ENCODE peak calls at places on chromosomes 13 and 19, in four cellular contexts. One of them, this sample, is unnamed.

GRCh38 chr13:104571161-104571889 is 1505.1 kb upstream of the SLC10A2 start:
- DNase-seq in HepG2: peak
- DNase-seq in K562: peak
- DNase-seq in GM12878: no peak
- DNase-seq in this sample: peak

GRCh38 chr13:51538626-51539179 is 45.6 kb upstream of the WDFY2 start:
- DNase-seq in GM12878: no peak
- DNase-seq in K562: no peak
- DNase-seq in HepG2: no peak
- DNase-seq in this sample: no peak

GRCh38 chr13:112619730-112620639 is 32.0 kb upstream of the TUBGCP3 start:
- DNase-seq in GM12878: no peak
- DNase-seq in HepG2: no peak
- DNase-seq in K562: peak
- DNase-seq in this sample: no peak

GRCh38 chr19:5719274-5719960 is 529 bp downstream of the LONP1 start:
- DNase-seq in GM12878: no peak
- DNase-seq in HepG2: no peak
- DNase-seq in K562: peak
- DNase-seq in this sample: no peak

GRCh38 chr19:3409346-3410064 is 43.1 kb downstream of the NFIC start:
- DNase-seq in HepG2: peak
- DNase-seq in K562: no peak
- DNase-seq in GM12878: no peak
- DNase-seq in this sample: no peak

GRCh38 chr13:100528353-100528752 is 60.2 kb downstream of the GGACT start:
- DNase-seq in K562: no peak
- DNase-seq in HepG2: no peak
- DNase-seq in GM12878: no peak
- DNase-seq in this sample: no peak

GRCh38 chr19:41328818-41329220 is 18.8 kb downstream of the CCDC97 start:
- DNase-seq in HepG2: no peak
- DNase-seq in GM12878: no peak
- DNase-seq in K562: no peak
- DNase-seq in this sample: no peak

GRCh38 chr13:47459512-47459911 is 541.6 kb downstream of the SUCLA2 start:
- DNase-seq in HepG2: no peak
- DNase-seq in K562: no peak
- DNase-seq in GM12878: no peak
- DNase-seq in this sample: no peak

GRCh38 chr19:49355890-49356289 is 6.3 kb downstream of the TEAD2 start:
- DNase-seq in K562: no peak
- DNase-seq in HepG2: no peak
- DNase-seq in GM12878: no peak
- DNase-seq in this sample: no peak

GRCh38 chr19:19500975-19501644 is 14.2 kb downstream of the TSSK6 start:
- DNase-seq in GM12878: no peak
- DNase-seq in HepG2: no peak
- DNase-seq in K562: no peak
- DNase-seq in this sample: no peak

GRCh38 chr13:24208314-24208713 is 47.8 kb downstream of the SPATA13 start:
- DNase-seq in HepG2: no peak
- DNase-seq in K562: no peak
- DNase-seq in GM12878: no peak
- DNase-seq in this sample: peak

GRCh38 chr13:75161804-75162203 is 320.2 kb downstream of the TBC1D4 start:
- DNase-seq in K562: no peak
- DNase-seq in GM12878: no peak
- DNase-seq in HepG2: no peak
- DNase-seq in this sample: no peak

GRCh38 chr13:102845630-102846260 is at the start of gene ERCC5:
- DNase-seq in GM12878: peak
- DNase-seq in K562: peak
- DNase-seq in HepG2: peak
- DNase-seq in this sample: peak

GRCh38 chr19:33248954-33249613 is 23.4 kb upstream of the SLC7A10 start:
- DNase-seq in GM12878: no peak
- DNase-seq in K562: no peak
- DNase-seq in HepG2: peak
- DNase-seq in this sample: peak

GRCh38 chr19:3506384-3507340 is 551 bp downstream of the FZR1 start:
- DNase-seq in GM12878: no peak
- DNase-seq in HepG2: no peak
- DNase-seq in K562: peak
- DNase-seq in this sample: no peak

GRCh38 chr13:100625447-100625846 is 36.9 kb upstream of the GGACT start:
- DNase-seq in HepG2: no peak
- DNase-seq in GM12878: no peak
- DNase-seq in K562: no peak
- DNase-seq in this sample: no peak

GRCh38 chr13:25262261-25262660 is 25.0 kb downstream of the MTMR6 start:
- DNase-seq in K562: no peak
- DNase-seq in HepG2: no peak
- DNase-seq in GM12878: no peak
- DNase-seq in this sample: no peak

GRCh38 chr13:99366075-99366987 is 59.1 kb upstream of the GPR183 start:
- DNase-seq in HepG2: no peak
- DNase-seq in GM12878: peak
- DNase-seq in K562: no peak
- DNase-seq in this sample: no peak

GRCh38 chr19:32296694-32297093 is 48.7 kb upstream of the ZNF507 start:
- DNase-seq in K562: no peak
- DNase-seq in HepG2: no peak
- DNase-seq in GM12878: no peak
- DNase-seq in this sample: no peak

GRCh38 chr19:47511128-47511517 is 3.7 kb downstream of the NAPA start:
- DNase-seq in GM12878: no peak
- DNase-seq in HepG2: no peak
- DNase-seq in K562: no peak
- DNase-seq in this sample: no peak

GRCh38 chr19:17766543-17767131 is 15.4 kb downstream of the FCHO1 start:
- DNase-seq in GM12878: no peak
- DNase-seq in HepG2: peak
- DNase-seq in K562: peak
- DNase-seq in this sample: peak

GRCh38 chr13:101919541-101920306 is 467.2 kb downstream of the ITGBL1 start:
- DNase-seq in GM12878: no peak
- DNase-seq in HepG2: no peak
- DNase-seq in K562: no peak
- DNase-seq in this sample: no peak

GRCh38 chr13:114124921-114125320 is 7.5 kb downstream of the RASA3 start:
- DNase-seq in GM12878: no peak
- DNase-seq in K562: no peak
- DNase-seq in HepG2: no peak
- DNase-seq in this sample: no peak

GRCh38 chr19:17975032-17975431 is 8.1 kb downstream of the KCNN1 start:
- DNase-seq in HepG2: no peak
- DNase-seq in GM12878: no peak
- DNase-seq in K562: no peak
- DNase-seq in this sample: no peak

GRCh38 chr13:26133851-26134250 is 82.0 kb upstream of the SHISA2 start:
- DNase-seq in K562: no peak
- DNase-seq in HepG2: no peak
- DNase-seq in GM12878: no peak
- DNase-seq in this sample: no peak

GRCh38 chr19:20162821-20163220 is 4.2 kb upstream of the ZNF486 start:
- DNase-seq in K562: no peak
- DNase-seq in GM12878: no peak
- DNase-seq in HepG2: no peak
- DNase-seq in this sample: no peak

GRCh38 chr19:39845621-39846175 is 481 bp downstream of the FBL start:
- DNase-seq in HepG2: no peak
- DNase-seq in K562: peak
- DNase-seq in GM12878: no peak
- DNase-seq in this sample: peak

GRCh38 chr19:58380037-58380735 is 644 bp downstream of the ZNF837 start:
- DNase-seq in K562: no peak
- DNase-seq in HepG2: peak
- DNase-seq in GM12878: no peak
- DNase-seq in this sample: no peak

GRCh38 chr19:32197896-32198882 is 147.2 kb upstream of the ZNF507 start:
- DNase-seq in HepG2: no peak
- DNase-seq in K562: no peak
- DNase-seq in GM12878: no peak
- DNase-seq in this sample: no peak

GRCh38 chr13:29905845-29906244 is 55.4 kb upstream of the UBL3 start:
- DNase-seq in HepG2: peak
- DNase-seq in K562: no peak
- DNase-seq in GM12878: no peak
- DNase-seq in this sample: no peak

GRCh38 chr19:5953034-5953589 is 24.8 kb downstream of the RANBP3 start:
- DNase-seq in HepG2: no peak
- DNase-seq in K562: no peak
- DNase-seq in GM12878: no peak
- DNase-seq in this sample: no peak

GRCh38 chr19:18167975-18168645 is 5.5 kb upstream of the IFI30 start:
- DNase-seq in GM12878: no peak
- DNase-seq in K562: peak
- DNase-seq in HepG2: no peak
- DNase-seq in this sample: no peak

GRCh38 chr13:93502071-93502470 is 275.5 kb downstream of the GPC6 start:
- DNase-seq in HepG2: no peak
- DNase-seq in K562: no peak
- DNase-seq in GM12878: no peak
- DNase-seq in this sample: no peak

GRCh38 chr13:93502987-93503386 is 276.4 kb downstream of the GPC6 start:
- DNase-seq in GM12878: no peak
- DNase-seq in HepG2: no peak
- DNase-seq in K562: no peak
- DNase-seq in this sample: no peak

GRCh38 chr13:93511011-93511410 is 284.4 kb downstream of the GPC6 start:
- DNase-seq in K562: no peak
- DNase-seq in HepG2: no peak
- DNase-seq in GM12878: no peak
- DNase-seq in this sample: no peak

DNA sequence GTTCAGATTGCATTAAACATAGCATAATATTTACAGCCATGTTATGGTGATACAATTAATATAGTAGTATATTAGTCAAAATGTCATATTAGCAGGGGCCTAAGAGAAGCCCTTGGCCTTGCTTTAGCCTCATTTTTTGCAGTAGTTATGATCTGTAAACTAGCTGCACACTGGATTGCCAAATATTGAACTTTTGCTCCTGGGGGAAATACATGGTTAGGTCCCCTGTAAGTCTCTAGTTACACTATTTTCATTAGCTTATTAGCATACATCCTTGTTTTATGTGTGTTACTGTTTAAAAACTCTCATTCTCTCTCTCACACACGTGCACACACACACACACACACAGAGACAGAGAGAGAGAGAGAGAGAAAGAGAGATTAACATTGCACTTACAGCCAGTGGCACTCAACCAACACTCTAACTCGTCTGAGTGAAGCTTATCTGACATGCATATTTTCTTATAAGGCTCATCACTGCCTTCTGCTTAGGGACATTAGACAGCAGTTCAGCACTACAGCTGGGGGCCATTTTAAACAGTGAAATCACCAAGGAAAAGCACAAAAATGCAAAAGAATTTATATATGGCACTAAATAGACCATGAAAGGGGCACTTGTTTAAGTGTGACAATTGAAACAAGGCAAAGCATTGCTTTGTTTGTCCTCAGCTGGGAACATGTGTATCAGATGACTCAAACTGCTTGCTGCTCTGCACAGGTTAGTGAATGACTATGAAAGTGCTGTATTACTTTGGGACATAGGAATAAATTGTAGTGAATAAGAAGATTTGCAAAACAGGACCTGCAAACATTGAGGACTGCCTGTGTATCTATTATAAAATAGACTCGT is 278.7 kb downstream of the GPC6 start:
- DNase-seq in K562: no peak
- DNase-seq in GM12878: no peak
- DNase-seq in HepG2: peak
- DNase-seq in this sample: no peak
- TF ChIP-seq POLR2AphosphoS2 in K562: no peak
- TF ChIP-seq POLR2AphosphoS2 in GM12878: no peak
- TF ChIP-seq POLR2AphosphoS2 in HepG2: no peak
- TF ChIP-seq POLR2AphosphoS2 in this sample: no peak

GRCh38 chr13:107202371-107203023 is 634.6 kb upstream of the ARGLU1 start:
- DNase-seq in GM12878: no peak
- DNase-seq in HepG2: peak
- DNase-seq in K562: no peak
- DNase-seq in this sample: no peak
- TF ChIP-seq POLR2AphosphoS2 in GM12878: no peak
- TF ChIP-seq POLR2AphosphoS2 in HepG2: no peak
- TF ChIP-seq POLR2AphosphoS2 in K562: no peak
- TF ChIP-seq POLR2AphosphoS2 in this sample: no peak

GRCh38 chr19:2149980-2150793 is 1.2 kb downstream of the AP3D1 start:
- DNase-seq in K562: peak
- DNase-seq in GM12878: no peak
- DNase-seq in HepG2: no peak
- DNase-seq in this sample: no peak
- TF ChIP-seq POLR2AphosphoS2 in K562: no peak
- TF ChIP-seq POLR2AphosphoS2 in GM12878: no peak
- TF ChIP-seq POLR2AphosphoS2 in HepG2: no peak
- TF ChIP-seq POLR2AphosphoS2 in this sample: no peak

GRCh38 chr19:11227201-11227886 is 12.1 kb upstream of the ANGPTL8 start:
- DNase-seq in K562: peak
- DNase-seq in HepG2: peak
- DNase-seq in GM12878: no peak
- DNase-seq in this sample: peak
- TF ChIP-seq POLR2AphosphoS2 in K562: no peak
- TF ChIP-seq POLR2AphosphoS2 in HepG2: no peak
- TF ChIP-seq POLR2AphosphoS2 in GM12878: no peak
- TF ChIP-seq POLR2AphosphoS2 in this sample: no peak

DNA sequence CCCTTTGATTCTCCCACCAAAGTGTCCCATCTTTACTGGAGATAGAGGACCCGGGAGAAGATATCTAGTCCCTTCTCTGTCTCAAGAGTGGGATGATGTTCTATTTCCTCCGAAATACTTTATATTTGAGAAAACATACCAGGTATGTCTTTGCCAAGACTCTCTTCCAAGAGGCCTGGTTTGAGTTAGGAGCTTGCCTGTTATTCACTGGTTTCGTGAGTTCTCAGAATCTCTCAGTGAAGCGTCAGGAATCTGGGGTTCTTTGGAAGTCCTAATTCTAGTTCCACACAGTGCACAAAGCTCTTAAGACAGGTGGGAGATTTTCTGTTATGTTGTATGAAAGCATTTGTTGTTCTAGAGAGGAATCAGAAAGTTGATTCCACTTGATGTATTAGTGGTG is 182.0 kb downstream of the DNAJC15 start:
- DNase-seq in GM12878: no peak
- DNase-seq in HepG2: no peak
- DNase-seq in K562: no peak
- DNase-seq in this sample: no peak
- TF ChIP-seq POLR2AphosphoS2 in GM12878: no peak
- TF ChIP-seq POLR2AphosphoS2 in HepG2: no peak
- TF ChIP-seq POLR2AphosphoS2 in K562: no peak
- TF ChIP-seq POLR2AphosphoS2 in this sample: no peak

GRCh38 chr13:93882086-93882651 is 597.3 kb downstream of the DCT start:
- DNase-seq in GM12878: no peak
- DNase-seq in K562: no peak
- DNase-seq in HepG2: no peak
- DNase-seq in this sample: no peak
- TF ChIP-seq POLR2AphosphoS2 in GM12878: no peak
- TF ChIP-seq POLR2AphosphoS2 in K562: no peak
- TF ChIP-seq POLR2AphosphoS2 in HepG2: no peak
- TF ChIP-seq POLR2AphosphoS2 in this sample: no peak

This sample was measured in A549.